ENCODE peak calls at places on chromosome 21, in five cellular contexts. H, K, T, L and F are unnamed samples.

GRCh38 chr21:22993822-22994574 is 1995.8 kb downstream of the NCAM2 start:
- DNase-seq in H (no peak), T (no peak), K (no peak), L (no peak), F (no peak)

GRCh38 chr21:27581168-27581567 is 614.3 kb upstream of the ADAMTS5 start:
- DNase-seq in H (no peak), T (no peak), L (no peak), K (no peak), F (no peak)

GRCh38 chr21:28770867-28771661 is 221.6 kb downstream of the LTN1 start:
- DNase-seq in T (no peak), K (no peak), L (no peak), H (no peak), F (no peak)

GRCh38 chr21:27201197-27201596 is 234.3 kb upstream of the ADAMTS5 start:
- DNase-seq in K (no peak), T (no peak), L (no peak), H (no peak), F (no peak)

GRCh38 chr21:41726970-41727783 is 39.7 kb downstream of the RIPK4 start:
- DNase-seq in H (no peak), L (no peak), T (no peak), K (peak; percentile 48), F (no peak)

GRCh38 chr21:20999567-21000169 is 1.5 kb downstream of the NCAM2 start:
- DNase-seq in H (peak; percentile 27), L (peak; percentile 47), K (peak; percentile 9), T (no peak), F (no peak)

GRCh38 chr21:35904995-35905972 is 155.0 kb downstream of the SETD4 start:
- DNase-seq in T (no peak), L (no peak), K (no peak), H (no peak), F (no peak)

GRCh38 chr21:27584266-27584665 is 617.4 kb upstream of the ADAMTS5 start:
- DNase-seq in L (no peak), T (no peak), K (no peak), H (no peak), F (no peak)

GRCh38 chr21:15421947-15422346 is 307.8 kb upstream of the USP25 start:
- DNase-seq in T (no peak), H (no peak), L (no peak), K (no peak), F (no peak)

GRCh38 chr21:16117851-16118592 is 388.2 kb downstream of the USP25 start:
- DNase-seq in T (no peak), L (no peak), K (no peak), H (no peak), F (no peak)

GRCh38 chr21:15617968-15618367 is 111.8 kb upstream of the USP25 start:
- DNase-seq in K (no peak), L (no peak), T (no peak), H (no peak), F (no peak)

GRCh38 chr21:25639922-25640670 is 1.0 kb downstream of the JAM2 start:
- DNase-seq in H (no peak), L (no peak), K (no peak), T (no peak), F (peak; percentile 23)

GRCh38 chr21:42759594-42759927 is 106.1 kb downstream of the PDE9A start:
- DNase-seq in T (no peak), K (no peak), L (no peak), H (no peak), F (no peak)

GRCh38 chr21:20856926-20857325 is 141.3 kb upstream of the NCAM2 start:
- DNase-seq in T (no peak), K (no peak), L (peak; percentile 11), H (no peak), F (no peak)

GRCh38 chr21:40373760-40374159 is 473.2 kb downstream of the DSCAM start:
- DNase-seq in T (no peak), L (no peak), K (no peak), H (no peak), F (no peak)

DNA sequence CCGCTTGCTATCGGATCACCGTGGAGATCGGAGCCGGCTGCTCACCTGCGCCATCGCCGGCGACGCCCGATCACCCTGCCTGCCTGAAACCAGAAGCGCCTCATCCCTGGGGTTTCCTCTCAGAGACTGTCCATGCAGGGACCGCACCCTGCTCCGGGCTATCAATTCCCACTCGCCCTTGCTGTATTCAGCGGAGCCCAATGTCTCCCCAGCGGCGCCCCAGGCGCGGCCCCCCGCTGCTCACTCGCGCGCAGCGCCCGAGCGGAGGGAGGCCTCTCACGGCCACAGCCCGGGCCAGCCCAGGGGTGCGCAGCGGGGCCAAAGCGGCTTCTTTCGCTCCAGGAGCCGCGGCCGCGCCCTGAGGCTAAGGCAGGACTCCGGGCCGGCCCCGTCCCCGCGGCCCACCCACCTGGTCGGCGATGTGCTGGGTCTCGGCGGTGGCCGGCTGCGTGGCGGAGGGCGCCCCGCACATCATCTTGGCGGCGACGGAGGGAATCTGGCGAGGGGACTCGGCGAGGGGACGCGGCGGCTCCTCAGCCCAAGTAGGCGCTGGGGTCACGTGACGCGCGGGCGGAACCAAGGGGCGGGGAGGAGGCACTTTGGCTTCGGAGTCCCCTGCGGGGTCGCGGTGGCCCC is at the start of gene CSTB:
- DNase-seq in L (no peak), H (peak; percentile 89), T (no peak), K (peak; percentile 37), F (peak; percentile 89)
- TF ChIP-seq POLR2A in L (peak; percentile 83), H (peak; percentile 52), T (peak; percentile 95), K (no peak), F (peak; percentile 88)

GRCh38 chr21:34498623-34499022 is 13.4 kb downstream of the KCNE1 start:
- DNase-seq in T (no peak), K (no peak), L (no peak), H (no peak), F (no peak)

GRCh38 chr21:34502480-34503106 is 9.4 kb downstream of the KCNE1 start:
- DNase-seq in H (no peak), T (no peak), L (no peak), K (no peak), F (no peak)

GRCh38 chr21:34499116-34499515 is 12.9 kb downstream of the KCNE1 start:
- DNase-seq in H (no peak), L (no peak), K (no peak), T (no peak), F (no peak)

GRCh38 chr21:34501716-34502115 is 10.3 kb downstream of the KCNE1 start:
- DNase-seq in L (no peak), T (no peak), H (no peak), K (peak; percentile 93), F (no peak)
- TF ChIP-seq POLR2AphosphoS5 in L (no peak), T (no peak), H (no peak), K (no peak), F (no peak)

GRCh38 chr21:38505654-38506523 is 7.6 kb upstream of the ERG start:
- DNase-seq in K (peak; percentile 62), L (no peak), H (peak; percentile 13), T (no peak), F (no peak)

GRCh38 chr21:38504056-38504455 is 5.8 kb upstream of the ERG start:
- DNase-seq in L (no peak), T (no peak), K (no peak), H (no peak), F (no peak)

GRCh38 chr21:38500073-38500472 is 1.8 kb upstream of the ERG start:
- DNase-seq in K (no peak), T (no peak), L (no peak), H (no peak), F (no peak)

GRCh38 chr21:38506606-38507331 is 8.5 kb upstream of the ERG start:
- DNase-seq in K (no peak), T (no peak), L (no peak), H (no peak), F (no peak)

GRCh38 chr21:38503588-38503987 is 5.3 kb upstream of the ERG start:
- DNase-seq in T (no peak), K (no peak), H (no peak), L (no peak), F (no peak)
- TF ChIP-seq TAF1 in T (no peak), K (no peak), H (no peak), L (no peak), F (no peak)

DNA sequence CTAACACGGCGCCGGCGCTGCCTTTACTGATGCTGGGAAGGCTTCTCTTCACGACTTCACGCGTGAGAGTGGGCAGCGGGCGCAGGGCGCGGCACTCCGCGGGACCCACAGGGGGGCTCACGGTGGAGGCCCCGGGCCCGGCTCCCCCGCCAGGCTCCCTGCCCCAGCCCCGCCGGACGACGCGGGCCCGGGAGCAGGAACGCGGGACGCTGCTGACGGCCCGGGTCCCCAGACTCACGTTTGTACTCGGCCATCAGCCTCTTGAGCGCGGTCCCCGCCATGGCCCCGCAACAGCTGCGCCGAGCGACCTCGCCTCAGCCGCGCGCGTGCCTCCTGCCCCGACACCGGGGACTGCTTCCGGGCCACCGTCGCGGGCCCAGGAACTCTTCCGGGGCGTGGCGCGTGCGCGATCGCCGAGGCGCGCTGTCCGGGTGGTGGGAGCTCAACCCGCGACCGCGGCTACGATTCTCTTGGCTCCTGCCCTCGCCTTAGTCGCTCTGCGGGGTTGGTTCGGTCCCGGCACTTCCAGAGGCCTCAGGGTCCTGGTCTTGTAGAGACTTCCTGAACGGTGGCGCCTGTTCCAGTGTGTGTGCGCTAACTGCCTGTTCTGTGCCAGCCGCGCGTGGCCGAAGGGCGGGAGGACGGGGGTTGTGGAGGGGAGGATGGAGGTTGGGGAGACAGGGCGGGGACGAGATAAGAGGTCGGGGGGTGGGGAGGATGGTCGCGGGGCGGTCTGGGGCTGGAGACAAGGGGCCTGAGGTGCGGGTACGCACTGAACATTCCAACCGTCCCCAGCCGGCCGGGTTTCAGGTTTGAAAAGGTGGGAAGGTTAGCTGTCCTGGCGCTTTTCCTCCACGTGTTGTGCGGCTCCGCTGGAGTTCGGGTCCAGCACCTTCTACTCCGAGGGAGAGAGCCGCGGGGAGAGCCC is at the start of gene UBE2G2:
- DNase-seq in T (no peak), H (peak; percentile 98), K (peak; percentile 59), L (peak; percentile 95), F (peak; percentile 97)
- TF ChIP-seq POLR2A in T (peak; percentile 92), H (peak; percentile 81), K (peak; percentile 63), L (peak; percentile 96), F (peak; percentile 87)